ENCODE peak calls at places on chromosomes 12 and 14, in five cellular contexts. Z is tibial artery, Q is heart right ventricle, S is thoracic aorta, D is Caco-2. O is an unnamed sample. For H3K4me1 and H3K36me3, the result is how much of the 10 kb centered on the place peaks cover.

GRCh38 chr12:65741662-65742480 is 82.4 kb upstream of the HMGA2 start:
- DNase-seq in Z (peak), Q (peak), S (no peak), D (peak), O (peak)

GRCh38 chr14:66610154-66610563 is 102.2 kb downstream of the GPHN start:
- DNase-seq in Z (no peak), Q (no peak), S (no peak), D (peak), O (no peak)

GRCh38 chr12:121576851-121577391 is 3.9 kb downstream of the KDM2B start:
- DNase-seq in Z (no peak), Q (no peak), S (no peak), D (no peak), O (peak)

GRCh38 chr14:23183076-23183475 is 384 bp downstream of the SLC7A8 start:
- DNase-seq in Z (no peak), Q (no peak), S (no peak), D (no peak), O (no peak)

GRCh38 chr14:97412933-97413574 is 615.9 kb downstream of the VRK1 start:
- DNase-seq in Z (no peak), Q (no peak), S (no peak), D (no peak), O (no peak)

GRCh38 chr14:42224053-42224888 is 617.6 kb downstream of the LRFN5 start:
- DNase-seq in Z (no peak), Q (peak), S (peak), D (peak), O (peak)

GRCh38 chr12:116397148-116397547 is 119.7 kb upstream of the MED13L start:
- DNase-seq in Z (no peak), Q (no peak), S (no peak), D (no peak), O (no peak)

GRCh38 chr14:26841920-26842741 is 244.3 kb upstream of the NOVA1 start:
- DNase-seq in Z (peak), Q (peak), S (no peak), D (peak), O (peak)

GRCh38 chr14:76115010-76115422 is 36.7 kb upstream of the GPATCH2L start:
- DNase-seq in Z (no peak), Q (no peak), S (no peak), D (no peak), O (no peak)

GRCh38 chr12:104121001-104121400 is 17.0 kb downstream of the NFYB start:
- DNase-seq in Z (no peak), Q (no peak), S (no peak), D (no peak), O (no peak)

GRCh38 chr14:61923348-61923747 is 161.1 kb downstream of the SNAPC1 start:
- DNase-seq in Z (no peak), Q (no peak), S (no peak), D (peak), O (no peak)

GRCh38 chr12:88944403-88944802 is 364.1 kb upstream of the KITLG start:
- DNase-seq in Z (no peak), Q (no peak), S (no peak), D (no peak), O (no peak)

GRCh38 chr14:68307769-68308168 is 485.1 kb downstream of the ZFP36L1 start:
- DNase-seq in Z (no peak), Q (no peak), S (no peak), D (no peak), O (no peak)

GRCh38 chr14:23364164-23364571 is 804 bp downstream of the EFS start:
- DNase-seq in Z (peak), Q (no peak), S (no peak), D (no peak), O (peak)

GRCh38 chr14:44898547-44898946 is 63.2 kb downstream of the KLHL28 start:
- DNase-seq in Z (no peak), Q (no peak), S (no peak), D (no peak), O (no peak)

GRCh38 chr14:54696998-54697397 is 130.1 kb downstream of the SAMD4A start:
- DNase-seq in Z (no peak), Q (no peak), S (no peak), D (no peak), O (no peak)

GRCh38 chr12:81296556-81297305 is 218.9 kb downstream of the ACSS3 start:
- DNase-seq in Z (no peak), Q (peak), S (no peak), D (no peak), O (no peak)

GRCh38 chr12:122051231-122051876 is 27.2 kb upstream of the MLXIP start:
- DNase-seq in Z (peak), Q (peak), S (no peak), D (no peak), O (peak)

GRCh38 chr12:92503977-92504966 is 198.5 kb upstream of the PLEKHG7 start:
- DNase-seq in Z (no peak), Q (no peak), S (no peak), D (no peak), O (peak)

DNA sequence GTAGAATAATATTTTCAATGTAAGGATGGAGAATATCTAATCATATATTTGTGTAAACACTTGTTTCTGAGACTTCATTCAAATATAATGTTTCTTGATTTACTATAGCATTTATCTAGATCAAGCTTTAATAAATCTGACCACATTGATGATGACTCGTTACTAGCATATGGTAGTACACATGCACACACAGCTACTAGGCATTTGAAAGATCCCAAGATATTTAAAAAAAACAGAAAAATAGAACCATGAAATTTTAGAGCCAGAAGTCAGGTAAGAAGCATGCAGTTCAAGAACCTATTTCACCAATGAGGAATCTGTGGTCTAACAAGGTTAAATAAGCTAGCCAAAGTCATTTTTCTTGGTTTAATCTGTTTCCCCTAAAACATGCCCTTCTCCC is 32.0 kb downstream of the DCP1B start:
- DNase-seq in Z (no peak), Q (no peak), S (no peak), D (no peak), O (no peak)
- H3K4me3 ChIP-seq in Z (peak), Q (peak), S (peak), D (no peak), O (no peak)

DNA sequence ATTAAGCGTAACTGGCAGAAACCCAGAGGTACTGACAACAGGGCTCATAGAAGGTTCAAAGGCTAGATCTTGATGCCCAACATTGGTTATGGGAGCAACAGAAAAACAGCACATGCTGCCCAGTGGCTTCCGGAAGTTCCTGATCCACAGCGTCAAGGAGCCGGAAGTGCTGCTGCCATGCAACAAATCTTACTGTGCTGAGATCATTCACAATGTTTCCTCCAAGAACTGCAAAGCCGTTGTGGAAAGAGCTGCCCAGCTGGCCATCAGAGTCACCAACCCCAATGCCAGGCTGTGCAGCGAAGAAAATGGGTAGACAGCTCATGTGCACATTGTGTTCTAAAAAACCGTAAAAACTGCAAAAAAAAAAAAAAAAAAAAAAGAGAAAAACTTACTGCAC is 192.3 kb downstream of the MON2 start:
- DNase-seq in Z (no peak), Q (no peak), S (no peak), D (no peak), O (no peak)
- H3K4me1 ChIP-seq in Z (under half), Q (under half), S (under half), D (under half), O (under half)

DNA sequence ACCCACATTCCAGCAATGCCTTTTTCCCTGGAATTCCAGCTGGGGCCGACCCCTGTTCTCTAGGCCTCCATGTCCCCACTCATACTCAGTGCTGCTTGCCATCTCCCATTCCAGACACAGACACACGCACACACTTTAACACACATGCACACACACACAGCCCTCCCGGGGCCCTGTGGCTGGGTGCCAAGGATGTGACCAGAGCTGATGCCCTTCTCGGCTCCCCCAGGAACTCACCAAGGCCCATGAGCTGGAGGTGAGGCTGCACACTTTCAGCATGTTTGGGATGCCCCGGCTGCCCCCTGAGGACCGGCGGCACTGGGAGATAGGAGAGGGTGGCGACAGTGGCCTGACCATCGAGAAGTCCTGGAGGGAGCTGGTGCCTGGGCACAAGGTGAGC is 4.3 kb downstream of the PLEKHG6 start:
- DNase-seq in Z (no peak), Q (no peak), S (no peak), D (no peak), O (no peak)
- H3K36me3 ChIP-seq in Z (under half), Q (under half), S (under half), D (under half), O (under half)

GRCh38 chr12:27585739-27586265 is 61.8 kb downstream of the PPFIBP1 start:
- DNase-seq in Z (no peak), Q (no peak), S (no peak), D (no peak), O (no peak)

GRCh38 chr12:27583981-27584380 is 60.0 kb downstream of the PPFIBP1 start:
- DNase-seq in Z (no peak), Q (no peak), S (no peak), D (no peak), O (no peak)

GRCh38 chr12:27580561-27581330 is 56.7 kb downstream of the PPFIBP1 start:
- DNase-seq in Z (no peak), Q (no peak), S (no peak), D (no peak), O (no peak)

GRCh38 chr12:27578689-27579372 is 54.8 kb downstream of the PPFIBP1 start:
- DNase-seq in Z (no peak), Q (no peak), S (no peak), D (no peak), O (no peak)

GRCh38 chr12:27583057-27583797 is 59.2 kb downstream of the PPFIBP1 start:
- DNase-seq in Z (no peak), Q (peak), S (no peak), D (no peak), O (no peak)
- H3K4me3 ChIP-seq in Z (no peak), Q (no peak), S (no peak), D (no peak), O (no peak)

GRCh38 chr14:105039458-105040205 is 18.7 kb upstream of the CDCA4 start:
- DNase-seq in Z (no peak), Q (no peak), S (no peak), D (no peak), O (no peak)

GRCh38 chr14:105045710-105046326 is 19.4 kb downstream of the GPR132 start:
- DNase-seq in Z (peak), Q (peak), S (peak), D (peak), O (peak)

GRCh38 chr14:105041841-105042765 is 21.2 kb upstream of the CDCA4 start:
- DNase-seq in Z (no peak), Q (no peak), S (no peak), D (no peak), O (no peak)

GRCh38 chr14:105043656-105044055 is 21.6 kb downstream of the GPR132 start:
- DNase-seq in Z (no peak), Q (no peak), S (no peak), D (no peak), O (no peak)

GRCh38 chr14:105042813-105043212 is 21.9 kb upstream of the CDCA4 start:
- DNase-seq in Z (no peak), Q (no peak), S (no peak), D (no peak), O (no peak)
- H3K4me1 ChIP-seq in Z (under half), Q (under half), S (under half), D (under half), O (under half)

DNA sequence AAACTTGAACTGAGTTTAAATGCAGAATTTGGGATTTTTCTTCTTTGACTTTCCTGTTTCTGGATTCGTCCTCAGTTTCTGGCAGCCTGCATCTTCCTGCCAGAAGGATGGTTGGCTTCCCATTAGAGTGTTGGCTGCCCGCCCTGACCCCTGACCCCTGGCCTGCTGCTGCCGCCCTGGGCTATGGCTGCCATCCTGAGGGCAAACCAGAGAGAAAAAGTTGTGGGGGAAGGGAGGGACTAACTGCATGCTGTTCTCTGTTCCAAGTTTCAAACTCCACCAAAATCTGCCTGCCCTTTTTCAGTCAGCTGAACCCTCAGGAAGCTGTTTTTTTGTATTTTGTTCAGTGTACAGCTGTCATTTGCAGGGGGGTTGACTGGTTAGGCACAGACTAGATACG is 48.4 kb downstream of the FNTB start:
- DNase-seq in Z (peak), Q (peak), S (no peak), D (no peak), O (peak)
- H3K36me3 ChIP-seq in Z (under half), Q (under half), S (under half), D (under half), O (under half)

DNA sequence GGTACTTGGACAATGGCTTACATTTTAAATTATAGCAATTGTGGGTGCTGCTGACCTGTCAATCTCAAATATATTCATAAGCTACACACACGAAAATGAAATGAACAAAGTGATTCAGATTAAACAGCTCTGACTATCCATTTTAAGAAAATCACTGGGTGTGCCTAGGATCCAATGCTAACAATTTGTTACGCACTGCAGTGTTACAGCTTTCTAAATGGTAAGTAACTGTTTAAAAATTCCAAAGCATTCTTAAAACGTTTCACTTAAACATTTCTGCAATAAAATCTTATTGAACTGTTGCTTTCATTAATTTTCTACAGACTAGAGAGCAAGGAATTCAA is 18.9 kb downstream of the LMO3 start:
- DNase-seq in Z (no peak), Q (no peak), S (no peak), D (no peak), O (no peak)
- H3K4me3 ChIP-seq in Z (no peak), Q (no peak), S (peak), D (no peak), O (no peak)

GRCh38 chr12:1497161-1497560 is 97.2 kb downstream of the FBXL14 start:
- DNase-seq in Z (no peak), Q (no peak), S (no peak), D (no peak), O (no peak)
- H3K4me1 ChIP-seq in Z (under half), Q (under half), S (under half), D (under half), O (under half)

DNA sequence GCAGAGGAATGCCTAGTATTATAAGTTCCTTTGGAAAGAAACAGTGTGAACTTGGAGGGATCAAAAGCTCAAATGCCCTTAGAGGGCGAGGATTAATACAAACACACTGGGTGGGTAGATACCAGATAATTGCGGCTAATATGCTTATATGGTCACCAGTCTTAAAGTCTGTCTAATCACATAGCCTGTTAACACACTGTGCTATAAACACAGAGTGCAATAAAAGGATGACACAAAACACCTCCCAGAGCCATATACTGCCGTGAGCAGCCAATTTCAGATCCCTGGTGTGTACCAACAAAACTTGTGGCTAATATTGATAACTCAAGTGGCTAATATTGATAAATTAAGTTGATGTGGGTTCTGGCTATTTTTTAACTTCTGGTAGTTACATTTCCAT is 1.7 kb upstream of the IL26 start:
- DNase-seq in Z (no peak), Q (no peak), S (no peak), D (no peak), O (no peak)
- H3K36me3 ChIP-seq in Z (under half), Q (under half), S (under half), D (under half), O (under half)

GRCh38 chr12:54546511-54546910 is 2.9 kb upstream of the PDE1B start:
- DNase-seq in Z (no peak), Q (no peak), S (no peak), D (no peak), O (no peak)

GRCh38 chr12:54555670-54556257 is 6.4 kb downstream of the PDE1B start:
- DNase-seq in Z (no peak), Q (no peak), S (no peak), D (no peak), O (no peak)

GRCh38 chr12:54544743-54545142 is 4.7 kb upstream of the PDE1B start:
- DNase-seq in Z (no peak), Q (no peak), S (no peak), D (no peak), O (no peak)

GRCh38 chr12:54549774-54550451 is 512 bp downstream of the PDE1B start:
- DNase-seq in Z (no peak), Q (no peak), S (no peak), D (no peak), O (no peak)
- H3K4me3 ChIP-seq in Z (peak), Q (peak), S (peak), D (no peak), O (peak)